ENCODE peak calls at places on chromosomes 5 and 9, in seven cellular contexts. W is transverse colon, G is Peyer's patch, V is MCF 10A, L is mucosa of descending colon, D is nephron progenitor cell, K is foreskin fibroblast. Q is an unnamed sample.

GRCh38 chr9:128084746-128085145 is 16.7 kb downstream of the SLC25A25 start:
- DNase-seq in W (no peak), G (no peak), V (no peak), L (no peak), D (no peak), K (no peak), Q (no peak)

GRCh38 chr5:956941-957729 is 51.5 kb upstream of the NKD2 start:
- DNase-seq in W (no peak), G (no peak), V (peak; percentile 74), L (peak; percentile 25), D (no peak), K (peak; percentile 75), Q (no peak)

GRCh38 chr5:169646856-169647255 is 9.8 kb downstream of the DOCK2 start:
- DNase-seq in W (no peak), G (no peak), V (no peak), L (no peak), D (no peak), K (no peak), Q (no peak)

GRCh38 chr9:118059520-118060278 is 355.5 kb downstream of the TLR4 start:
- DNase-seq in W (no peak), G (peak; percentile 47), V (peak; percentile 69), L (peak; percentile 34), D (peak; percentile 74), K (no peak), Q (peak; percentile 47)

GRCh38 chr5:14370386-14370785 is 211.2 kb upstream of the OTULINL start:
- DNase-seq in W (no peak), G (no peak), V (no peak), L (no peak), D (no peak), K (no peak), Q (no peak)

GRCh38 chr5:124383693-124384092 is 362.7 kb downstream of the ZNF608 start:
- DNase-seq in W (no peak), G (no peak), V (no peak), L (no peak), D (no peak), K (no peak), Q (no peak)

GRCh38 chr9:132327537-132327936 is 27.2 kb downstream of the SETX start:
- DNase-seq in W (no peak), G (no peak), V (no peak), L (no peak), D (no peak), K (no peak), Q (no peak)

GRCh38 chr5:141851195-141851874 is 26.9 kb downstream of the PCDH1 start:
- DNase-seq in W (no peak), G (no peak), V (no peak), L (no peak), D (no peak), K (no peak), Q (no peak)

GRCh38 chr5:78586251-78586650 is 62.3 kb downstream of the LHFPL2 start:
- DNase-seq in W (no peak), G (no peak), V (peak; percentile 97), L (no peak), D (no peak), K (peak; percentile 97), Q (no peak)

GRCh38 chr5:107129051-107129450 is 541.7 kb downstream of the EFNA5 start:
- DNase-seq in W (no peak), G (no peak), V (peak; percentile 46), L (no peak), D (no peak), K (peak; percentile 18), Q (no peak)

GRCh38 chr9:112041536-112042243 is 133.4 kb downstream of the SUSD1 start:
- DNase-seq in W (no peak), G (no peak), V (peak; percentile 95), L (no peak), D (no peak), K (peak; percentile 100), Q (no peak)

GRCh38 chr9:124808246-124808956 is 31.5 kb downstream of the OLFML2A start:
- DNase-seq in W (no peak), G (no peak), V (no peak), L (no peak), D (no peak), K (no peak), Q (no peak)

GRCh38 chr5:125823572-125823971 is 599.6 kb upstream of the GRAMD2B start:
- DNase-seq in W (no peak), G (no peak), V (peak; percentile 34), L (no peak), D (no peak), K (peak; percentile 57), Q (no peak)

GRCh38 chr9:74496819-74497749 is at the start of gene RORB:
- DNase-seq in W (peak; percentile 35), G (peak; percentile 60), V (no peak), L (peak; percentile 21), D (peak; percentile 84), K (peak; percentile 18), Q (peak; percentile 61)

GRCh38 chr5:10145922-10146321 is 103.8 kb downstream of the ATPSCKMT start:
- DNase-seq in W (no peak), G (no peak), V (peak; percentile 70), L (no peak), D (no peak), K (peak; percentile 31), Q (no peak)

GRCh38 chr5:57442080-57442839 is 40.4 kb downstream of the ACTBL2 start:
- DNase-seq in W (no peak), G (no peak), V (peak; percentile 58), L (no peak), D (no peak), K (peak; percentile 92), Q (no peak)

GRCh38 chr5:10228288-10228687 is 21.4 kb downstream of the ATPSCKMT start:
- DNase-seq in W (no peak), G (no peak), V (no peak), L (no peak), D (no peak), K (no peak), Q (no peak)

GRCh38 chr5:132859889-132860437 is 6.3 kb downstream of the GDF9 start:
- DNase-seq in W (no peak), G (no peak), V (no peak), L (no peak), D (no peak), K (no peak), Q (no peak)

GRCh38 chr9:121026260-121026691 is 23.8 kb downstream of the C5 start:
- DNase-seq in W (no peak), G (no peak), V (no peak), L (no peak), D (no peak), K (no peak), Q (no peak)

GRCh38 chr9:87283585-87283984 is 214.1 kb upstream of the DAPK1 start:
- DNase-seq in W (no peak), G (no peak), V (no peak), L (no peak), D (no peak), K (no peak), Q (no peak)

GRCh38 chr5:142095651-142096330 is 12.8 kb upstream of the NDFIP1 start:
- DNase-seq in W (peak; percentile 14), G (peak; percentile 60), V (no peak), L (peak; percentile 12), D (no peak), K (no peak), Q (no peak)

GRCh38 chr5:98813755-98814154 is 40.3 kb downstream of the RGMB start:
- DNase-seq in W (no peak), G (no peak), V (no peak), L (no peak), D (no peak), K (no peak), Q (no peak)

GRCh38 chr5:134070979-134071849 is 43.3 kb upstream of the TCF7 start:
- DNase-seq in W (peak; percentile 14), G (no peak), V (no peak), L (peak; percentile 9), D (peak; percentile 66), K (no peak), Q (no peak)

GRCh38 chr9:99720455-99721050 is 101.1 kb upstream of the NR4A3 start:
- DNase-seq in W (no peak), G (no peak), V (no peak), L (no peak), D (no peak), K (peak; percentile 6), Q (no peak)

GRCh38 chr9:1869843-1870242 is 145.3 kb upstream of the SMARCA2 start:
- DNase-seq in W (no peak), G (no peak), V (peak; percentile 54), L (peak; percentile 13), D (peak; percentile 39), K (no peak), Q (no peak)

DNA sequence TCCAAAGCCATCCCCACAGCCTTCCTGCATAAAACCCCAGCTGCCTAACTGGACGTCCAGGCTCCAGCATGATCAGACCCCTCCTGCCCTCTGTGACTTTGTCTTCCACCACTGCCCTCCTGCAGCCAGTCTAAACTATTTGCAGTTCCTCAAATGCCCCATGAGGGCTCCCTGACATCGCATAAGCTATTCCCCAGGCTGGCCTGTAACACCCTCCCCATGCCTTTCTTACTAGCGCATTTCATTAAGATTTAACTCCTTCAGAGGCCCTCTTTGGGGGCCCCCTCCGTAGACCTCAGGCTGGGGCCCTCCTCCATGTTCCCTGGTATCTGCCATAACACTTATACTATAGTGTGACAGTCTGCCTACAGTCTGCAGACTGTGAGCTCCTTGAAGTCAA is 15.5 kb upstream of the SMIM23 start:
- DNase-seq in W (no peak), G (no peak), V (no peak), L (no peak), D (no peak), K (no peak), Q (no peak)
- TF ChIP-seq CTCF in W (no peak), G (no peak), V (no peak), L (no peak), D (no peak), K (no peak), Q (no peak)

GRCh38 chr5:94025788-94026473 is 284.5 kb upstream of the POU5F2 start:
- DNase-seq in W (no peak), G (peak; percentile 58), V (no peak), L (no peak), D (peak; percentile 11), K (no peak), Q (no peak)
- TF ChIP-seq CTCF in W (no peak), G (no peak), V (no peak), L (no peak), D (peak; percentile 20), K (no peak), Q (no peak)

GRCh38 chr5:22242532-22242931 is 610.6 kb downstream of the CDH12 start:
- DNase-seq in W (no peak), G (no peak), V (no peak), L (no peak), D (peak; percentile 2), K (no peak), Q (no peak)
- TF ChIP-seq CTCF in W (no peak), G (no peak), V (no peak), L (no peak), D (peak; percentile 13), K (no peak), Q (no peak)

GRCh38 chr5:113338628-113339027 is 96.2 kb downstream of the TSSK1B start:
- DNase-seq in W (no peak), G (no peak), V (no peak), L (no peak), D (no peak), K (no peak), Q (no peak)

GRCh38 chr5:113340537-113340936 is 94.3 kb downstream of the TSSK1B start:
- DNase-seq in W (no peak), G (no peak), V (no peak), L (no peak), D (no peak), K (no peak), Q (no peak)

GRCh38 chr5:113337515-113338140 is 97.2 kb downstream of the TSSK1B start:
- DNase-seq in W (no peak), G (no peak), V (peak; percentile 27), L (no peak), D (no peak), K (no peak), Q (no peak)

GRCh38 chr5:113331201-113331551 is 103.6 kb downstream of the TSSK1B start:
- DNase-seq in W (no peak), G (no peak), V (peak; percentile 82), L (no peak), D (no peak), K (peak; percentile 34), Q (no peak)

GRCh38 chr5:113336975-113337374 is 97.8 kb downstream of the TSSK1B start:
- DNase-seq in W (no peak), G (no peak), V (peak; percentile 81), L (no peak), D (no peak), K (no peak), Q (no peak)
- TF ChIP-seq CTCF in W (no peak), G (no peak), V (peak; percentile 45), L (no peak), D (peak; percentile 36), K (peak; percentile 49), Q (no peak)

Q was measured in mesothelial cell of epicardium.